ENCODE peak calls at places on chromosome 7, in seven cellular contexts. Q is T-helper 2 cell; J is right atrium auricular region; L is activated CD4-positive, alpha-beta T cell treated with anti-CD3 and anti-CD28 coated beads, Interleukin-2, amount 50 U/mL, for 48 hours; V is stimulated activated CD8-positive, alpha-beta memory T cell treated with anti-CD3 and anti-CD28 coated beads, Interleukin-15, amount 100 ng/mL, for 24 hours; D is NCI-H2029; U is AG10803. K is an unnamed sample.

GRCh38 chr7:33874943-33875342 is 30.4 kb upstream of the BMPER start:
- DNase-seq in V (no peak), Q (no peak), D (no peak), U (peak; percentile 99), J (no peak), L (no peak), K (peak; percentile 89)

GRCh38 chr7:118771672-118772071 is 547.2 kb downstream of the ANKRD7 start:
- DNase-seq in J (no peak), U (no peak), L (no peak), Q (no peak), V (no peak), D (no peak), K (no peak)

GRCh38 chr7:2725178-2726105 is 37.4 kb downstream of the AMZ1 start:
- DNase-seq in V (no peak), Q (no peak), D (no peak), L (no peak), U (no peak), J (no peak), K (no peak)

GRCh38 chr7:129144834-129145668 is 544 bp downstream of the TSPAN33 start:
- DNase-seq in D (no peak), V (no peak), U (no peak), J (no peak), L (peak; percentile 29), Q (no peak), K (no peak)

GRCh38 chr7:30923774-30924413 is 12.2 kb downstream of the AQP1 start:
- DNase-seq in Q (no peak), V (no peak), J (no peak), D (no peak), U (no peak), L (peak; percentile 1), K (no peak)

GRCh38 chr7:54664235-54665228 is 94.5 kb downstream of the SEC61G start:
- DNase-seq in U (no peak), V (no peak), J (no peak), Q (no peak), D (peak; percentile 61), L (peak; percentile 19), K (no peak)

GRCh38 chr7:33091111-33091531 is 18.1 kb downstream of the RP9 start:
- DNase-seq in J (no peak), Q (no peak), L (no peak), U (peak; percentile 48), V (no peak), D (no peak), K (peak; percentile 64)

GRCh38 chr7:128745706-128746105 is 6.5 kb downstream of the CALU start:
- DNase-seq in U (no peak), V (no peak), D (no peak), L (no peak), J (no peak), Q (no peak), K (no peak)

GRCh38 chr7:23246540-23246939 is at the start of gene GPNMB:
- DNase-seq in Q (no peak), J (peak; percentile 72), L (no peak), D (no peak), V (no peak), U (peak; percentile 98), K (peak; percentile 97)

GRCh38 chr7:41385996-41386395 is 316.9 kb downstream of the INHBA start:
- DNase-seq in V (no peak), J (no peak), Q (no peak), L (no peak), U (no peak), D (no peak), K (peak; percentile 12)

GRCh38 chr7:50805425-50806130 is 22.9 kb upstream of the GRB10 start:
- DNase-seq in J (no peak), U (no peak), D (no peak), L (no peak), V (no peak), Q (no peak), K (peak; percentile 51)

GRCh38 chr7:13017325-13017853 is 330.0 kb downstream of the ARL4A start:
- DNase-seq in J (no peak), V (no peak), L (no peak), U (no peak), D (no peak), Q (no peak), K (peak; percentile 9)

GRCh38 chr7:27211084-27211446 is 11.2 kb upstream of the HOXA13 start:
- DNase-seq in V (no peak), J (no peak), Q (no peak), U (no peak), D (no peak), L (no peak), K (no peak)

K was measured in EH.